ENCODE peak calls at places on chromosomes 13 and 19, in seven cellular contexts. E, N, S, I, Z, K and F are unnamed samples.
A peak's percentile ranks its signal among the peaks of the same experiment; 100 is the strongest.

GRCh38 chr13:49874430-49874829 is 61.7 kb downstream of the SPRYD7 start:
- DNase-seq in E (no peak), N (no peak), S (no peak), I (no peak), Z (no peak), K (no peak), F (no peak)

GRCh38 chr19:48836089-48837017 is at the start of gene HSD17B14:
- DNase-seq in E (peak; percentile 41), N (peak; percentile 77), S (no peak), I (peak; percentile 53), Z (no peak), K (peak; percentile 53), F (peak; percentile 57)

GRCh38 chr13:28357247-28357825 is 137.6 kb downstream of the FLT1 start:
- DNase-seq in E (peak; percentile 5), N (no peak), S (no peak), I (no peak), Z (no peak), K (no peak), F (no peak)

GRCh38 chr19:1780272-1780957 is 27.1 kb downstream of the ONECUT3 start:
- DNase-seq in E (peak; percentile 52), N (no peak), S (no peak), I (no peak), Z (no peak), K (no peak), F (no peak)

GRCh38 chr13:48939728-48940127 is 36.0 kb upstream of the FNDC3A start:
- DNase-seq in E (no peak), N (no peak), S (no peak), I (no peak), Z (no peak), K (no peak), F (no peak)

GRCh38 chr13:20303636-20304035 is 71.5 kb upstream of the GJB6 start:
- DNase-seq in E (peak; percentile 15), N (no peak), S (no peak), I (no peak), Z (no peak), K (no peak), F (no peak)

GRCh38 chr13:113044431-113045114 is 61.0 kb upstream of the F7 start:
- DNase-seq in E (no peak), N (no peak), S (no peak), I (no peak), Z (no peak), K (peak; percentile 97), F (peak; percentile 97)

GRCh38 chr13:93727301-93728141 is 500.9 kb downstream of the GPC6 start:
- DNase-seq in E (peak; percentile 85), N (no peak), S (no peak), I (no peak), Z (no peak), K (no peak), F (no peak)

GRCh38 chr19:51025401-51025800 is 1.0 kb downstream of the KLK11 start:
- DNase-seq in E (no peak), N (no peak), S (no peak), I (no peak), Z (no peak), K (no peak), F (no peak)

GRCh38 chr13:48976677-48977625 is 1.2 kb downstream of the FNDC3A start:
- DNase-seq in E (peak; percentile 3), N (peak; percentile 92), S (no peak), I (peak; percentile 85), Z (no peak), K (peak; percentile 73), F (peak; percentile 52)

GRCh38 chr13:40114305-40114896 is 458.9 kb downstream of the COG6 start:
- DNase-seq in E (no peak), N (no peak), S (no peak), I (no peak), Z (no peak), K (no peak), F (peak; percentile 31)

GRCh38 chr19:947090-947706 is 21.4 kb downstream of the ARID3A start:
- DNase-seq in E (no peak), N (no peak), S (no peak), I (no peak), Z (no peak), K (no peak), F (no peak)

GRCh38 chr13:97946951-97947588 is 6.4 kb upstream of the IPO5 start:
- DNase-seq in E (peak; percentile 91), N (no peak), S (no peak), I (no peak), Z (no peak), K (no peak), F (no peak)

GRCh38 chr13:28012383-28012782 is 23.9 kb upstream of the URAD start:
- DNase-seq in E (peak; percentile 55), N (no peak), S (no peak), I (no peak), Z (no peak), K (no peak), F (no peak)

GRCh38 chr19:6376512-6377193 is 920 bp upstream of the PSPN start:
- DNase-seq in E (no peak), N (no peak), S (no peak), I (peak; percentile 20), Z (no peak), K (peak; percentile 24), F (no peak)

GRCh38 chr13:108220042-108220441 is 1.9 kb downstream of the ABHD13 start:
- DNase-seq in E (peak; percentile 70), N (no peak), S (no peak), I (no peak), Z (no peak), K (no peak), F (no peak)